ENCODE peak calls at places on chromosomes 16 and 17, in five cellular contexts. O, B, C, T and I are unnamed samples.

GRCh38 chr16:58563235-58563634 is 47.9 kb downstream of the SETD6 start:
- DNase-seq in O (peak), B (peak), C (no peak), T (no peak), I (peak)

GRCh38 chr17:74569392-74570003 is 2.2 kb upstream of the CD300H start:
- DNase-seq in O (peak), B (peak), C (peak), T (peak), I (no peak)

GRCh38 chr17:17060001-17060929 is 18.0 kb downstream of the MPRIP start:
- DNase-seq in O (no peak), B (no peak), C (no peak), T (no peak), I (no peak)

GRCh38 chr16:89358030-89359005 is 132.0 kb downstream of the ANKRD11 start:
- DNase-seq in O (no peak), B (no peak), C (peak), T (no peak), I (no peak)

GRCh38 chr16:87117936-87118335 is 199.3 kb downstream of the C16orf95 start:
- DNase-seq in O (no peak), B (no peak), C (no peak), T (no peak), I (no peak)

GRCh38 chr16:53091508-53092211 is 36.9 kb downstream of the CHD9 start:
- DNase-seq in O (peak), B (peak), C (peak), T (no peak), I (peak)

GRCh38 chr17:60356947-60357346 is 35.0 kb downstream of the USP32 start:
- DNase-seq in O (peak), B (no peak), C (no peak), T (no peak), I (no peak)

GRCh38 chr17:83200231-83200699 is 120.9 kb downstream of the METRNL start:
- DNase-seq in O (peak), B (peak), C (peak), T (peak), I (no peak)

GRCh38 chr17:40458001-40458791 is 14.9 kb downstream of the IGFBP4 start:
- DNase-seq in O (peak), B (peak), C (no peak), T (no peak), I (no peak)

GRCh38 chr16:13873835-13874438 is 46.0 kb upstream of the ERCC4 start:
- DNase-seq in O (peak), B (peak), C (no peak), T (no peak), I (peak)

GRCh38 chr17:82094931-82095776 is 2.9 kb downstream of the FASN start:
- DNase-seq in O (no peak), B (no peak), C (no peak), T (no peak), I (no peak)

GRCh38 chr16:20726661-20727060 is 15.0 kb downstream of the THUMPD1 start:
- DNase-seq in O (no peak), B (no peak), C (no peak), T (no peak), I (no peak)

GRCh38 chr16:19804538-19805323 is 79.9 kb downstream of the GPRC5B start:
- DNase-seq in O (no peak), B (no peak), C (peak), T (no peak), I (peak)

GRCh38 chr16:86531193-86531550 is 20.8 kb downstream of the FOXF1 start:
- DNase-seq in O (no peak), B (no peak), C (no peak), T (no peak), I (no peak)

GRCh38 chr16:88785106-88785924 is at the start of gene PIEZO1:
- DNase-seq in O (peak), B (peak), C (peak), T (no peak), I (peak)

GRCh38 chr16:75289189-75289588 is 37.8 kb upstream of the BCAR1 start:
- DNase-seq in O (peak), B (peak), C (no peak), T (no peak), I (peak)

GRCh38 chr16:85187002-85187401 is 74.7 kb upstream of the CIBAR2 start:
- DNase-seq in O (peak), B (peak), C (no peak), T (no peak), I (no peak)

GRCh38 chr17:47076171-47076570 is 97.1 kb upstream of the RPRML start:
- DNase-seq in O (peak), B (peak), C (no peak), T (no peak), I (no peak)

GRCh38 chr16:89491238-89491869 is 993 bp upstream of the ANKRD11 start:
- DNase-seq in O (no peak), B (peak), C (no peak), T (no peak), I (no peak)

GRCh38 chr16:73432794-73433455 is 385.0 kb upstream of the ZFHX3 start:
- DNase-seq in O (no peak), B (no peak), C (no peak), T (no peak), I (no peak)

GRCh38 chr17:300881-301280 is 51.7 kb downstream of the RPH3AL start:
- DNase-seq in O (no peak), B (no peak), C (no peak), T (no peak), I (no peak)

GRCh38 chr16:81522141-81522701 is 77.6 kb downstream of the CMIP start:
- DNase-seq in O (no peak), B (no peak), C (no peak), T (no peak), I (no peak)

GRCh38 chr17:40485851-40486512 is 15.4 kb downstream of the TNS4 start:
- DNase-seq in O (peak), B (peak), C (peak), T (no peak), I (no peak)

GRCh38 chr16:24858219-24859041 is 12.7 kb downstream of the SLC5A11 start:
- DNase-seq in O (peak), B (peak), C (peak), T (peak), I (peak)

GRCh38 chr17:56893503-56893902 is 20.3 kb downstream of the TRIM25 start:
- DNase-seq in O (no peak), B (no peak), C (no peak), T (no peak), I (no peak)

GRCh38 chr16:22161999-22162657 is at the start of gene SDR42E2:
- DNase-seq in O (no peak), B (no peak), C (peak), T (no peak), I (no peak)

GRCh38 chr16:51450913-51451312 is 299.8 kb upstream of the SALL1 start:
- DNase-seq in O (no peak), B (no peak), C (no peak), T (no peak), I (no peak)

GRCh38 chr16:86756882-86757703 is 178.7 kb downstream of the FOXL1 start:
- DNase-seq in O (no peak), B (no peak), C (no peak), T (no peak), I (peak)

GRCh38 chr17:49915260-49915659 is 53.7 kb upstream of the DLX4 start:
- DNase-seq in O (no peak), B (no peak), C (no peak), T (no peak), I (no peak)

GRCh38 chr16:83744521-83744981 is 63.2 kb upstream of the HSBP1 start:
- DNase-seq in O (peak), B (peak), C (no peak), T (no peak), I (no peak)

GRCh38 chr16:85123891-85124635 is 11.8 kb upstream of the CIBAR2 start:
- DNase-seq in O (peak), B (peak), C (no peak), T (no peak), I (peak)

GRCh38 chr17:29079887-29080286 is 36.9 kb downstream of the PIPOX start:
- DNase-seq in O (no peak), B (no peak), C (no peak), T (no peak), I (no peak)

GRCh38 chr17:34981538-34982241 is 1.4 kb downstream of the LIG3 start:
- DNase-seq in O (peak), B (peak), C (no peak), T (no peak), I (peak)